ENCODE peak calls at places on chromosome 4, in eight cellular contexts. B, Z, U, R, N, D, I and V are unnamed samples.

GRCh38 chr4:100076753-100077152 is 113.5 kb downstream of the DDIT4L start:
- DNase-seq in B (no peak), Z (no peak), U (peak; percentile 4), R (no peak), N (no peak), D (no peak), I (peak; percentile 14), V (no peak)

GRCh38 chr4:139017861-139018260 is 2.3 kb downstream of the NOCT start:
- DNase-seq in B (no peak), Z (no peak), U (peak; percentile 68), R (no peak), N (no peak), D (no peak), I (no peak), V (no peak)

GRCh38 chr4:53522334-53522733 is 69.0 kb downstream of the LNX1 start:
- DNase-seq in B (no peak), Z (no peak), U (no peak), R (no peak), N (no peak), D (no peak), I (peak; percentile 32), V (no peak)

GRCh38 chr4:67770422-67770821 is 16.2 kb upstream of the GNRHR start:
- DNase-seq in B (no peak), Z (no peak), U (no peak), R (no peak), N (no peak), D (no peak), I (no peak), V (no peak)

GRCh38 chr4:164748375-164748774 is 5.6 kb upstream of the SMIM31 start:
- DNase-seq in B (no peak), Z (no peak), U (peak; percentile 16), R (no peak), N (no peak), D (no peak), I (peak; percentile 19), V (peak; percentile 13)

GRCh38 chr4:119501740-119502139 is 126.9 kb downstream of the PDE5A start:
- DNase-seq in B (no peak), Z (no peak), U (no peak), R (no peak), N (no peak), D (no peak), I (no peak), V (no peak)

GRCh38 chr4:98747659-98748091 is 89.3 kb upstream of the TSPAN5 start:
- DNase-seq in B (no peak), Z (no peak), U (no peak), R (no peak), N (no peak), D (no peak), I (no peak), V (no peak)

GRCh38 chr4:95367824-95368223 is 180.9 kb downstream of the UNC5C start:
- DNase-seq in B (no peak), Z (no peak), U (no peak), R (no peak), N (no peak), D (no peak), I (no peak), V (no peak)

GRCh38 chr4:67087897-67088296 is 457.4 kb downstream of the CENPC start:
- DNase-seq in B (no peak), Z (no peak), U (peak; percentile 59), R (peak; percentile 78), N (peak; percentile 41), D (peak; percentile 49), I (no peak), V (peak; percentile 62)

GRCh38 chr4:148293571-148293970 is 148.6 kb downstream of the NR3C2 start:
- DNase-seq in B (no peak), Z (no peak), U (no peak), R (no peak), N (no peak), D (no peak), I (no peak), V (no peak)

GRCh38 chr4:110540606-110541440 is 64.9 kb downstream of the ENPEP start:
- DNase-seq in B (no peak), Z (no peak), U (no peak), R (no peak), N (no peak), D (no peak), I (peak; percentile 70), V (no peak)

GRCh38 chr4:10123227-10124101 is 6.9 kb upstream of the WDR1 start:
- DNase-seq in B (no peak), Z (no peak), U (no peak), R (no peak), N (no peak), D (no peak), I (peak; percentile 22), V (peak; percentile 51)

GRCh38 chr4:161949941-161950725 is 213.7 kb downstream of the FSTL5 start:
- DNase-seq in B (no peak), Z (no peak), U (no peak), R (no peak), N (no peak), D (no peak), I (peak; percentile 49), V (no peak)

GRCh38 chr4:76962406-76963135 is 13.0 kb downstream of the SEPTIN11 start:
- DNase-seq in B (no peak), Z (no peak), U (no peak), R (no peak), N (no peak), D (no peak), I (no peak), V (no peak)

GRCh38 chr4:182240161-182241130 is 2.8 kb upstream of the TENM3 start:
- DNase-seq in B (peak; percentile 16), Z (no peak), U (no peak), R (no peak), N (no peak), D (no peak), I (peak; percentile 89), V (no peak)

GRCh38 chr4:39062499-39062898 is 467 bp downstream of the KLHL5 start:
- DNase-seq in B (no peak), Z (no peak), U (no peak), R (no peak), N (no peak), D (no peak), I (no peak), V (no peak)

GRCh38 chr4:48244665-48245064 is 25.0 kb downstream of the TEC start:
- DNase-seq in B (no peak), Z (no peak), U (no peak), R (no peak), N (no peak), D (no peak), I (no peak), V (peak; percentile 61)

GRCh38 chr4:153198739-153199138 is 5.5 kb upstream of the TRIM2 start:
- DNase-seq in B (no peak), Z (no peak), U (no peak), R (no peak), N (no peak), D (no peak), I (no peak), V (no peak)

GRCh38 chr4:147057631-147057980 is 111.9 kb upstream of the TTC29 start:
- DNase-seq in B (no peak), Z (no peak), U (peak; percentile 41), R (no peak), N (no peak), D (no peak), I (peak; percentile 41), V (no peak)

GRCh38 chr4:112916868-112917267 is 132.6 kb upstream of the ANK2 start:
- DNase-seq in B (no peak), Z (no peak), U (no peak), R (no peak), N (no peak), D (no peak), I (peak; percentile 18), V (no peak)

GRCh38 chr4:33073811-33074210 is 2353.6 kb downstream of the PCDH7 start:
- DNase-seq in B (no peak), Z (no peak), U (no peak), R (no peak), N (no peak), D (no peak), I (peak; percentile 22), V (no peak)

GRCh38 chr4:73006286-73006990 is 63.1 kb downstream of the COX18 start:
- DNase-seq in B (no peak), Z (no peak), U (no peak), R (no peak), N (no peak), D (no peak), I (no peak), V (no peak)

GRCh38 chr4:140257461-140258305 is 103.7 kb upstream of the MAML3 start:
- DNase-seq in B (no peak), Z (no peak), U (no peak), R (no peak), N (no peak), D (no peak), I (peak; percentile 72), V (no peak)

GRCh38 chr4:48506716-48507115 is 16.7 kb downstream of the ZAR1 start:
- DNase-seq in B (no peak), Z (no peak), U (no peak), R (no peak), N (no peak), D (no peak), I (no peak), V (no peak)

GRCh38 chr4:28709821-28710330 is 1849.2 kb downstream of the STIM2 start:
- DNase-seq in B (no peak), Z (no peak), U (no peak), R (no peak), N (no peak), D (no peak), I (peak; percentile 20), V (no peak)

GRCh38 chr4:13522282-13523104 is 21.8 kb downstream of the NKX3-2 start:
- DNase-seq in B (no peak), Z (no peak), U (no peak), R (no peak), N (no peak), D (no peak), I (no peak), V (no peak)

GRCh38 chr4:94207469-94208224 is at the start of gene SMARCAD1:
- DNase-seq in B (peak; percentile 86), Z (peak; percentile 86), U (peak; percentile 95), R (peak; percentile 98), N (peak; percentile 92), D (peak; percentile 91), I (peak; percentile 97), V (peak; percentile 97)
- TF ChIP-seq POLR2A in B (no peak), Z (peak; percentile 49), U (peak; percentile 57), R (no peak), N (no peak), D (no peak), I (peak; percentile 92), V (peak; percentile 88)

GRCh38 chr4:7970031-7970946 is 30.6 kb upstream of the AFAP1 start:
- DNase-seq in B (no peak), Z (no peak), U (no peak), R (no peak), N (peak; percentile 42), D (no peak), I (peak; percentile 58), V (no peak)
- TF ChIP-seq POLR2A in B (no peak), Z (no peak), U (no peak), R (no peak), N (no peak), D (no peak), I (no peak), V (no peak)

GRCh38 chr4:184343400-184344177 is 125.9 kb upstream of the ENPP6 start:
- DNase-seq in B (peak; percentile 57), Z (peak; percentile 79), U (peak; percentile 78), R (peak; percentile 85), N (peak; percentile 77), D (peak; percentile 62), I (peak; percentile 75), V (peak; percentile 68)
- TF ChIP-seq POLR2A in B (peak; percentile 25), Z (peak; percentile 52), U (no peak), R (no peak), N (no peak), D (no peak), I (no peak), V (no peak)

GRCh38 chr4:56467284-56468096 is at the start of gene SRP72:
- DNase-seq in B (peak; percentile 85), Z (peak; percentile 90), U (peak; percentile 95), R (peak; percentile 95), N (peak; percentile 91), D (peak; percentile 88), I (peak; percentile 85), V (peak; percentile 97)
- TF ChIP-seq POLR2A in B (peak; percentile 71), Z (peak; percentile 64), U (peak; percentile 86), R (peak; percentile 34), N (no peak), D (no peak), I (peak; percentile 95), V (peak; percentile 97)